ENCODE peak calls at places on chromosomes 3 and 15, in seven cellular contexts. T is neural progenitor cell; E is HTR-8/SVneo; K is left ventricle myocardium inferior; Y is WTC11; W is stimulated activated CD4-positive, alpha-beta T cell treated with anti-CD3 and anti-CD28 coated beads, TNF-alpha, amount 100 ng/mL, for 24 hours; H is stimulated activated CD8-positive, alpha-beta memory T cell treated with anti-CD3 and anti-CD28 coated beads, Interleukin-15, amount 100 ng/mL, for 4 hours. A is an unnamed sample.

GRCh38 chr3:152376351-152377183 is 107.8 kb downstream of the MBNL1 start:
- DNase-seq in T (no peak), E (no peak), K (no peak), Y (no peak), W (no peak), H (no peak), A (peak)

GRCh38 chr3:39346785-39347585 is 17.5 kb downstream of the CCR8 start:
- DNase-seq in T (no peak), E (no peak), K (no peak), Y (no peak), W (no peak), H (no peak), A (no peak)

GRCh38 chr15:49315543-49315942 is 107.5 kb upstream of the FGF7 start:
- DNase-seq in T (peak), E (no peak), K (no peak), Y (no peak), W (no peak), H (no peak), A (no peak)

GRCh38 chr3:20310629-20311028 is 124.6 kb upstream of the SGO1 start:
- DNase-seq in T (peak), E (no peak), K (peak), Y (no peak), W (no peak), H (no peak), A (no peak)

GRCh38 chr15:22917556-22917955 is 62.6 kb downstream of the CYFIP1 start:
- DNase-seq in T (no peak), E (no peak), K (no peak), Y (no peak), W (no peak), H (no peak), A (no peak)

GRCh38 chr3:61233828-61234227 is 17.4 kb downstream of the FHIT start:
- DNase-seq in T (no peak), E (no peak), K (no peak), Y (no peak), W (no peak), H (no peak), A (no peak)

GRCh38 chr3:157220211-157220610 is 60.3 kb upstream of the CCNL1 start:
- DNase-seq in T (no peak), E (no peak), K (no peak), Y (no peak), W (no peak), H (no peak), A (no peak)

GRCh38 chr3:101292027-101292426 is 28.3 kb downstream of the IMPG2 start:
- DNase-seq in T (no peak), E (no peak), K (no peak), Y (no peak), W (no peak), H (no peak), A (no peak)

GRCh38 chr15:88441076-88441730 is 26.0 kb downstream of the MRPL46 start:
- DNase-seq in T (no peak), E (no peak), K (no peak), Y (no peak), W (no peak), H (no peak), A (no peak)

GRCh38 chr3:134080761-134081160 is 51.0 kb upstream of the SLCO2A1 start:
- DNase-seq in T (no peak), E (no peak), K (no peak), Y (no peak), W (no peak), H (no peak), A (no peak)

GRCh38 chr3:177108648-177109047 is 88.6 kb downstream of the TBL1XR1 start:
- DNase-seq in T (no peak), E (no peak), K (no peak), Y (no peak), W (no peak), H (no peak), A (no peak)

GRCh38 chr3:124627501-124627908 is 102.7 kb upstream of the UMPS start:
- DNase-seq in T (no peak), E (no peak), K (no peak), Y (no peak), W (no peak), H (no peak), A (no peak)

GRCh38 chr3:30162579-30162978 is 443.8 kb upstream of the TGFBR2 start:
- DNase-seq in T (no peak), E (peak), K (no peak), Y (no peak), W (no peak), H (no peak), A (no peak)

GRCh38 chr3:17505856-17506255 is 236.6 kb downstream of the TBC1D5 start:
- DNase-seq in T (no peak), E (peak), K (no peak), Y (no peak), W (no peak), H (no peak), A (no peak)

GRCh38 chr3:55728461-55729100 is 241.5 kb upstream of the WNT5A start:
- DNase-seq in T (no peak), E (no peak), K (no peak), Y (no peak), W (no peak), H (no peak), A (no peak)

GRCh38 chr3:27722957-27723802 is 1.1 kb upstream of the EOMES start:
- DNase-seq in T (peak), E (no peak), K (no peak), Y (no peak), W (no peak), H (no peak), A (no peak)

GRCh38 chr3:122502139-122502538 is 12.6 kb downstream of the KPNA1 start:
- DNase-seq in T (no peak), E (no peak), K (no peak), Y (no peak), W (no peak), H (no peak), A (no peak)

GRCh38 chr3:158743664-158744566 is 11.7 kb upstream of the RARRES1 start:
- DNase-seq in T (no peak), E (no peak), K (no peak), Y (no peak), W (no peak), H (no peak), A (no peak)

GRCh38 chr3:2096196-2096595 is 2.5 kb upstream of the CNTN4 start:
- DNase-seq in T (peak), E (no peak), K (no peak), Y (no peak), W (no peak), H (no peak), A (no peak)

GRCh38 chr3:180383332-180384020 is 218.5 kb upstream of the TTC14 start:
- DNase-seq in T (no peak), E (no peak), K (no peak), Y (no peak), W (no peak), H (no peak), A (peak)

GRCh38 chr3:99498544-99499234 is 139.7 kb upstream of the COL8A1 start:
- DNase-seq in T (no peak), E (no peak), K (no peak), Y (no peak), W (no peak), H (no peak), A (no peak)

GRCh38 chr3:14548321-14548729 is 8.2 kb upstream of the GRIP2 start:
- DNase-seq in T (peak), E (peak), K (peak), Y (peak), W (peak), H (no peak), A (peak)

A was measured in MCF 10A.